ENCODE peak calls at places on chromosome 14, in eight cellular contexts. F is cardiac muscle cell; O is SK-MEL-5; L is fibroblast of lung; P is activated CD4-positive, alpha-beta T cell treated with anti-CD3 and anti-CD28 coated beads, Interleukin-2, amount 50 U/mL, for 1 hour; D is epithelial cell of esophagus; A is astrocyte of the cerebellum; N is stimulated activated CD8-positive, alpha-beta memory T cell treated with anti-CD3 and anti-CD28 coated beads, Interleukin-4, amount 100 ng/mL, for 1 hour. G is an unnamed sample.

GRCh38 chr14:81638656-81639055 is 105.0 kb upstream of the SEL1L start:
- DNase-seq in O (no peak), N (no peak), P (no peak), L (no peak), F (no peak), A (no peak), D (no peak), G (no peak)

GRCh38 chr14:78254911-78255431 is 84.8 kb downstream of the NRXN3 start:
- DNase-seq in D (peak; percentile 85), A (peak; percentile 91), P (no peak), L (no peak), F (peak; percentile 8), N (no peak), O (peak; percentile 40), G (no peak)

GRCh38 chr14:40694026-40694425 is 912.6 kb upstream of the LRFN5 start:
- DNase-seq in A (no peak), P (no peak), O (no peak), L (no peak), D (no peak), F (peak; percentile 1), N (no peak), G (no peak)

GRCh38 chr14:104138891-104139459 is 588 bp downstream of the KIF26A start:
- DNase-seq in D (peak; percentile 2), P (no peak), L (no peak), O (no peak), A (no peak), F (no peak), N (no peak), G (no peak)

GRCh38 chr14:51554339-51554920 is 97.3 kb upstream of the FRMD6 start:
- DNase-seq in L (peak; percentile 66), P (no peak), D (no peak), A (peak; percentile 34), F (peak; percentile 65), N (no peak), O (no peak), G (no peak)

GRCh38 chr14:106459971-106460730 is 933.8 kb downstream of the TMEM121 start:
- DNase-seq in O (peak; percentile 77), P (peak; percentile 68), N (no peak), F (no peak), L (no peak), A (no peak), D (no peak), G (no peak)

GRCh38 chr14:21039585-21040369 is 2.4 kb upstream of the RNASE7 start:
- DNase-seq in P (peak; percentile 16), F (peak; percentile 86), D (peak; percentile 81), A (peak; percentile 50), O (peak; percentile 84), N (no peak), L (peak; percentile 75), G (peak; percentile 65)

GRCh38 chr14:36519431-36520321 is at the start of gene NKX2-1:
- DNase-seq in L (no peak), A (no peak), P (no peak), O (no peak), N (no peak), F (no peak), D (no peak), G (peak; percentile 56)

GRCh38 chr14:95146079-95146771 is 11.1 kb downstream of the DICER1 start:
- DNase-seq in L (no peak), O (no peak), A (no peak), P (no peak), D (peak; percentile 42), F (no peak), N (no peak), G (no peak)

GRCh38 chr14:21074398-21075272 is 4.5 kb downstream of the ARHGEF40 start:
- DNase-seq in F (no peak), L (no peak), O (no peak), N (no peak), D (no peak), A (no peak), P (no peak), G (peak; percentile 19)